ENCODE peak calls at places on chromosomes 13 and 19, in seven cellular contexts. E, R, Q, J, G, O and V are unnamed samples.

GRCh38 chr13:31638577-31638976 is 100.7 kb upstream of the RXFP2 start:
- DNase-seq in E (no peak), R (no peak), Q (no peak), J (no peak), G (no peak), O (no peak), V (peak; percentile 95)

GRCh38 chr13:97855570-97855970 is 97.9 kb upstream of the IPO5 start:
- DNase-seq in E (no peak), R (no peak), Q (peak; percentile 42), J (peak; percentile 52), G (peak; percentile 70), O (peak; percentile 63), V (peak; percentile 72)

GRCh38 chr19:50214699-50215543 is 11.5 kb downstream of the MYH14 start:
- DNase-seq in E (no peak), R (no peak), Q (no peak), J (peak; percentile 25), G (no peak), O (peak; percentile 37), V (no peak)

GRCh38 chr19:38722947-38723605 is 21.2 kb downstream of the CAPN12 start:
- DNase-seq in E (no peak), R (no peak), Q (no peak), J (no peak), G (no peak), O (no peak), V (no peak)

GRCh38 chr19:29668746-29669609 is 3.7 kb downstream of the PLEKHF1 start:
- DNase-seq in E (peak; percentile 48), R (no peak), Q (no peak), J (no peak), G (no peak), O (no peak), V (peak; percentile 37)

GRCh38 chr13:67281476-67281875 is 51.3 kb upstream of the PCDH9 start:
- DNase-seq in E (no peak), R (no peak), Q (no peak), J (no peak), G (no peak), O (no peak), V (no peak)

GRCh38 chr13:43293986-43294880 is 270.8 kb downstream of the DNAJC15 start:
- DNase-seq in E (no peak), R (no peak), Q (no peak), J (no peak), G (no peak), O (no peak), V (no peak)

GRCh38 chr19:51127755-51128154 is 3.0 kb downstream of the SIGLEC9 start:
- DNase-seq in E (peak; percentile 32), R (no peak), Q (no peak), J (no peak), G (no peak), O (no peak), V (peak; percentile 94)

GRCh38 chr13:29702912-29703351 is 107.4 kb upstream of the SLC7A1 start:
- DNase-seq in E (no peak), R (no peak), Q (no peak), J (no peak), G (no peak), O (peak; percentile 82), V (peak; percentile 95)